ENCODE peak calls at places on chromosomes 2 and 18, in seven cellular contexts. W is mammary epithelial cell, Z is lower lobe of right lung, F is A673, N is hepatocyte, O is IMR-90, K is cardiac muscle cell. G is an unnamed sample.

GRCh38 chr2:226796840-226797288 is 2.8 kb downstream of the IRS1 start:
- DNase-seq in W (no peak), O (peak; percentile 76), F (peak; percentile 90), N (peak; percentile 31), K (no peak), Z (peak; percentile 51), G (peak; percentile 40)

GRCh38 chr2:113227698-113228097 is 51.0 kb downstream of the PAX8 start:
- DNase-seq in K (no peak), W (no peak), O (no peak), Z (no peak), N (no peak), F (no peak), G (no peak)

GRCh38 chr2:6181525-6182270 is 489.5 kb downstream of the SOX11 start:
- DNase-seq in N (peak; percentile 54), O (peak; percentile 94), K (no peak), F (peak; percentile 53), Z (no peak), W (no peak), G (peak; percentile 24)

GRCh38 chr18:49225160-49225559 is 235.3 kb downstream of the DYM start:
- DNase-seq in Z (no peak), N (no peak), K (no peak), F (no peak), O (peak; percentile 72), W (no peak), G (no peak)

GRCh38 chr2:218217366-218218309 is 649 bp downstream of the ARPC2 start:
- DNase-seq in N (peak; percentile 76), O (peak; percentile 23), K (peak; percentile 50), Z (peak; percentile 88), F (peak; percentile 35), W (peak; percentile 45), G (peak; percentile 31)

GRCh38 chr18:2909431-2910140 is 62.8 kb downstream of the EMILIN2 start:
- DNase-seq in N (no peak), O (no peak), W (no peak), Z (no peak), F (no peak), K (no peak), G (no peak)

GRCh38 chr2:216057688-216058193 is 23.9 kb downstream of the PECR start:
- DNase-seq in K (no peak), W (peak; percentile 79), F (no peak), N (peak; percentile 37), Z (peak; percentile 55), O (peak; percentile 70), G (peak; percentile 67)

GRCh38 chr2:20221169-20221938 is 3.6 kb downstream of the SDC1 start:
- DNase-seq in K (no peak), N (no peak), Z (no peak), W (peak; percentile 75), F (no peak), O (peak; percentile 73), G (peak; percentile 77)

GRCh38 chr2:55418512-55419235 is 982 bp downstream of the CCDC88A start:
- DNase-seq in F (no peak), Z (no peak), K (no peak), O (no peak), N (no peak), W (peak; percentile 14), G (peak; percentile 8)

GRCh38 chr2:54207666-54208195 is 48.3 kb downstream of the TSPYL6 start:
- DNase-seq in O (peak; percentile 12), Z (no peak), N (no peak), K (no peak), W (no peak), F (peak; percentile 78), G (no peak)

GRCh38 chr2:222300725-222301295 is 2.0 kb upstream of the PAX3 start:
- DNase-seq in O (no peak), Z (no peak), W (no peak), F (no peak), K (peak; percentile 52), N (no peak), G (no peak)

GRCh38 chr2:168848220-168848619 is 42.0 kb downstream of the SPC25 start:
- DNase-seq in W (no peak), Z (no peak), K (peak; percentile 9), O (no peak), N (no peak), F (peak; percentile 77), G (no peak)

GRCh38 chr2:238106698-238107524 is 6.8 kb downstream of the ESPNL start:
- DNase-seq in Z (peak; percentile 47), W (no peak), F (no peak), N (peak; percentile 14), O (no peak), K (peak; percentile 48), G (peak; percentile 26)

GRCh38 chr2:86000938-86001312 is 104.8 kb downstream of the POLR1A start:
- DNase-seq in O (no peak), F (no peak), Z (no peak), N (no peak), W (no peak), K (peak; percentile 13), G (no peak)

GRCh38 chr2:63818276-63818675 is 23.4 kb upstream of the UGP2 start:
- DNase-seq in N (no peak), Z (no peak), O (no peak), F (no peak), W (no peak), K (no peak), G (no peak)

GRCh38 chr2:193279361-193279760 is 1084.6 kb upstream of the TMEFF2 start:
- DNase-seq in W (no peak), K (no peak), O (no peak), Z (no peak), N (no peak), F (peak; percentile 76), G (no peak)

GRCh38 chr2:67137699-67138098 is 259.4 kb upstream of the ETAA1 start:
- DNase-seq in O (no peak), K (no peak), N (no peak), F (no peak), W (peak; percentile 3), Z (no peak), G (peak; percentile 7)

GRCh38 chr2:70720124-70720523 is 47.9 kb downstream of the ADD2 start:
- DNase-seq in N (no peak), O (no peak), Z (no peak), K (no peak), F (no peak), W (no peak), G (no peak)

DNA sequence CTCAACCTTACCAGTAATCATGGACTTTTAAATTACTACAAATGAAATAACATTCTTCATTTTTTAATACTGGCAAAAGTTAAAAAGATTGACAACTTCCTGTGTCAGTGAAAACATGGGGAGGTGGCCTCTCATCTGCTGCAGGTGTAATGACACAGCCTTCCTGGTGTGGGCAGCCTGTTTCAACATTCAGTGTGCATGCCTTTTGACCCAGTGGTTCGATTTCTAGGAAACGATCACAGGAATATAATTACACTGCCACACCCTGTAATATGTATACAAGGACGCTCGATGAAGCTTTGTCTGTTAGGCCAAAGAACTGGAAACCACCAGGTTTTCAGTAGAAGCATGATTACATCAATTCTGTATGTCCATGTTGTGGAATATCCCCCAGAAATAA is 68.7 kb downstream of the MTHFD2 start:
- DNase-seq in O (no peak), W (peak; percentile 10), K (peak; percentile 31), F (no peak), N (peak; percentile 66), Z (no peak), G (peak; percentile 59)
- TF ChIP-seq CTCF in O (no peak), W (peak; percentile 47), K (no peak), F (no peak), N (peak; percentile 38), Z (peak; percentile 50), G (peak; percentile 54)

GRCh38 chr18:61334491-61334850 is 1.2 kb downstream of the CDH20 start:
- DNase-seq in N (no peak), O (no peak), W (no peak), K (no peak), F (no peak), Z (no peak), G (no peak)
- H3K4me3 ChIP-seq in N (peak overlapping the region; percentile 54), O (no peak overlapping the region), W (no peak overlapping the region), K (peak overlapping the region; percentile 45), F (peak overlapping the region; percentile 38), Z (peak overlapping the region; percentile 36), G (no peak overlapping the region)

GRCh38 chr18:30889582-30890301 is 152.8 kb downstream of the DSC3 start:
- DNase-seq in Z (no peak), N (peak; percentile 42), W (peak; percentile 16), O (no peak), F (peak; percentile 11), K (peak; percentile 31), G (peak; percentile 46)
- TF ChIP-seq CTCF in Z (peak; percentile 40), N (peak; percentile 67), W (peak; percentile 54), O (no peak), F (peak; percentile 21), K (no peak), G (peak; percentile 63)

GRCh38 chr2:219782999-219783398 is 155.6 kb downstream of the SLC4A3 start:
- DNase-seq in N (no peak), K (no peak), F (no peak), O (no peak), Z (no peak), W (no peak), G (no peak)

GRCh38 chr2:219784178-219784577 is 156.7 kb downstream of the SLC4A3 start:
- DNase-seq in Z (no peak), O (no peak), N (no peak), F (no peak), W (no peak), K (no peak), G (no peak)

GRCh38 chr2:219778189-219778588 is 150.8 kb downstream of the SLC4A3 start:
- DNase-seq in F (no peak), K (no peak), W (no peak), N (no peak), Z (no peak), O (no peak), G (no peak)

DNA sequence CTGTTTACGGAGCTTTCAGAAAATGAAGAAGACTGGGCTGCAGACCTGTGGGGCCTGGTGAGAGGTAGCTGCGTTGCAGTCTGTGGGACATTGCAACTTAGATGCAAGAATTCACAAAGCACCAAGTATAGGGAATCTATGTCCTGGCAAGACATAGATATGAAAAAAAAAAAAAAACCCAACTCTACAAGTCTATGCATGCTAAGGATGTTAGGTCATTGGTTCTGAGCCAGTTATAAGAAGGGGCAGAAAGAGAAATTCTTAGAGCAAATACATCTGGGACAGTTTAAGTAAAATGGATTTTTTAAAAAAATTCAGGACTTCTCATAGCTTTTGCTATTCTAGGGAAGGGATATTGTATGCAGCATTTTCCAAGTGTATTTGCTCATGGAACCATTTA is 156.1 kb downstream of the SLC4A3 start:
- DNase-seq in Z (no peak), K (no peak), O (peak; percentile 11), F (no peak), W (peak; percentile 32), N (no peak), G (peak; percentile 62)
- H3K4me3 ChIP-seq in Z (no peak overlapping the region), K (no peak overlapping the region), O (no peak overlapping the region), F (no peak overlapping the region), W (no peak overlapping the region), N (no peak overlapping the region), G (no peak overlapping the region)

GRCh38 chr2:108963057-108963456 is 26.0 kb downstream of the EDAR start:
- DNase-seq in F (no peak), W (no peak), O (no peak), Z (no peak), K (no peak), N (no peak), G (no peak)

GRCh38 chr2:108958632-108959341 is 30.2 kb downstream of the EDAR start:
- DNase-seq in K (peak; percentile 75), F (no peak), O (no peak), W (no peak), N (no peak), Z (no peak), G (no peak)

GRCh38 chr2:108958002-108958401 is 31.0 kb downstream of the EDAR start:
- DNase-seq in Z (no peak), F (peak; percentile 10), W (no peak), O (no peak), K (no peak), N (no peak), G (peak; percentile 32)

GRCh38 chr2:108959401-108959800 is 29.6 kb downstream of the EDAR start:
- DNase-seq in K (no peak), O (peak; percentile 4), F (no peak), W (peak; percentile 45), Z (no peak), N (no peak), G (peak; percentile 50)

GRCh38 chr2:108960006-108960405 is 29.0 kb downstream of the EDAR start:
- DNase-seq in F (no peak), Z (no peak), N (no peak), K (no peak), W (no peak), O (no peak), G (no peak)
- TF ChIP-seq CTCF in F (peak; percentile 16), Z (no peak), N (no peak), K (peak; percentile 21), W (no peak), O (no peak), G (no peak)